ENCODE peak calls at places on chromosome 1, in eight cellular contexts. R is effector memory CD4-positive, alpha-beta T cell; L is heart left ventricle; M is dorsolateral prefrontal cortex; A is neural progenitor cell; H is lung; F is cardiac muscle cell; S is Peyer's patch. Y is an unnamed sample.

GRCh38 chr1:46603858-46604549 is at the start of gene MKNK1:
- DNase-seq in R (peak; percentile 97), L (peak; percentile 98), M (peak; percentile 92), A (peak; percentile 99), H (peak; percentile 97), F (peak; percentile 97), S (peak; percentile 99), Y (peak; percentile 65)

GRCh38 chr1:8597455-8597854 is 220.0 kb downstream of the RERE start:
- DNase-seq in R (no peak), L (no peak), M (no peak), A (no peak), H (no peak), F (no peak), S (no peak), Y (no peak)

GRCh38 chr1:244963231-244963826 is 99.0 kb upstream of the HNRNPU start:
- DNase-seq in R (no peak), L (no peak), M (no peak), A (no peak), H (no peak), F (no peak), S (no peak), Y (no peak)

GRCh38 chr1:167679714-167680113 is 42.1 kb upstream of the MPZL1 start:
- DNase-seq in R (no peak), L (no peak), M (no peak), A (no peak), H (no peak), F (no peak), S (no peak), Y (no peak)

GRCh38 chr1:2135425-2135824 is 59.1 kb downstream of the FAAP20 start:
- DNase-seq in R (no peak), L (peak; percentile 89), M (peak; percentile 60), A (peak; percentile 59), H (peak; percentile 80), F (peak; percentile 91), S (peak; percentile 68), Y (peak; percentile 30)

GRCh38 chr1:230195199-230195598 is 128.2 kb downstream of the GALNT2 start:
- DNase-seq in R (no peak), L (no peak), M (no peak), A (no peak), H (no peak), F (no peak), S (no peak), Y (no peak)

GRCh38 chr1:2001773-2002411 is 1.7 kb downstream of the CFAP74 start:
- DNase-seq in R (no peak), L (no peak), M (no peak), A (no peak), H (peak; percentile 45), F (no peak), S (no peak), Y (no peak)

GRCh38 chr1:3002349-3003038 is 18.8 kb upstream of the ACTRT2 start:
- DNase-seq in R (no peak), L (peak; percentile 8), M (no peak), A (no peak), H (no peak), F (no peak), S (peak; percentile 30), Y (no peak)

GRCh38 chr1:77948841-77949424 is 29.9 kb downstream of the FUBP1 start:
- DNase-seq in R (no peak), L (peak; percentile 29), M (no peak), A (peak; percentile 32), H (no peak), F (peak; percentile 41), S (no peak), Y (no peak)

GRCh38 chr1:153957744-153958110 is 685 bp downstream of the CRTC2 start:
- DNase-seq in R (no peak), L (no peak), M (no peak), A (no peak), H (no peak), F (no peak), S (peak; percentile 76), Y (no peak)

GRCh38 chr1:5856246-5856815 is 135.9 kb downstream of the NPHP4 start:
- DNase-seq in R (no peak), L (no peak), M (no peak), A (no peak), H (no peak), F (no peak), S (no peak), Y (no peak)

GRCh38 chr1:39901486-39902120 is at the start of gene MYCL:
- DNase-seq in R (peak; percentile 47), L (peak; percentile 74), M (peak; percentile 80), A (peak; percentile 95), H (peak; percentile 88), F (peak; percentile 88), S (peak; percentile 94), Y (peak; percentile 44)

GRCh38 chr1:39899611-39900538 is 1.8 kb downstream of the MYCL start:
- DNase-seq in R (no peak), L (no peak), M (no peak), A (no peak), H (no peak), F (no peak), S (peak; percentile 27), Y (no peak)

GRCh38 chr1:39900662-39901485 is 843 bp downstream of the MYCL start:
- DNase-seq in R (no peak), L (peak; percentile 35), M (peak; percentile 63), A (peak; percentile 60), H (no peak), F (peak; percentile 62), S (peak; percentile 58), Y (no peak)

GRCh38 chr1:39905142-39905541 is 3.4 kb upstream of the MYCL start:
- DNase-seq in R (no peak), L (no peak), M (no peak), A (no peak), H (no peak), F (no peak), S (no peak), Y (no peak)

GRCh38 chr1:39902121-39902807 is 547 bp upstream of the MYCL start:
- DNase-seq in R (peak; percentile 42), L (peak; percentile 61), M (peak; percentile 81), A (no peak), H (peak; percentile 84), F (peak; percentile 79), S (peak; percentile 92), Y (peak; percentile 31)
- H3K27ac ChIP-seq in R (no peak overlapping the region), L (no peak overlapping the region), M (no peak overlapping the region), A (no peak overlapping the region), H (peak overlapping the region; percentile 79), F (no peak overlapping the region), S (peak overlapping the region; percentile 14), Y (no peak overlapping the region)

GRCh38 chr1:204874274-204874673 is 3.6 kb downstream of the NFASC start:
- DNase-seq in R (no peak), L (no peak), M (no peak), A (no peak), H (no peak), F (no peak), S (no peak), Y (peak; percentile 53)

GRCh38 chr1:204872262-204872881 is 1.7 kb downstream of the NFASC start:
- DNase-seq in R (no peak), L (peak; percentile 48), M (no peak), A (no peak), H (no peak), F (no peak), S (no peak), Y (no peak)

GRCh38 chr1:204873714-204874113 is 3.1 kb downstream of the NFASC start:
- DNase-seq in R (no peak), L (no peak), M (no peak), A (no peak), H (no peak), F (no peak), S (no peak), Y (no peak)

GRCh38 chr1:204871405-204872037 is 859 bp downstream of the NFASC start:
- DNase-seq in R (no peak), L (no peak), M (no peak), A (no peak), H (no peak), F (no peak), S (no peak), Y (no peak)

GRCh38 chr1:204873176-204873575 is 2.5 kb downstream of the NFASC start:
- DNase-seq in R (no peak), L (no peak), M (no peak), A (no peak), H (no peak), F (no peak), S (no peak), Y (no peak)
- H3K27ac ChIP-seq in R (no peak overlapping the region), L (no peak overlapping the region), M (peak overlapping the region; percentile 88), A (no peak overlapping the region), H (no peak overlapping the region), F (no peak overlapping the region), S (peak overlapping the region; percentile 27), Y (peak overlapping the region; percentile 97)

GRCh38 chr1:91883470-91883869 is 2.5 kb downstream of the TGFBR3 start:
- DNase-seq in R (no peak), L (no peak), M (no peak), A (no peak), H (no peak), F (peak; percentile 23), S (no peak), Y (no peak)

GRCh38 chr1:91885716-91886506 is at the start of gene TGFBR3:
- DNase-seq in R (peak; percentile 70), L (peak; percentile 96), M (peak; percentile 89), A (peak; percentile 90), H (peak; percentile 89), F (peak; percentile 92), S (peak; percentile 90), Y (peak; percentile 76)

GRCh38 chr1:91881280-91881679 is 4.7 kb downstream of the TGFBR3 start:
- DNase-seq in R (no peak), L (no peak), M (no peak), A (no peak), H (no peak), F (no peak), S (no peak), Y (no peak)

GRCh38 chr1:91885331-91885715 is 628 bp downstream of the TGFBR3 start:
- DNase-seq in R (peak; percentile 10), L (peak; percentile 48), M (no peak), A (peak; percentile 40), H (peak; percentile 29), F (no peak), S (peak; percentile 61), Y (no peak)

DNA sequence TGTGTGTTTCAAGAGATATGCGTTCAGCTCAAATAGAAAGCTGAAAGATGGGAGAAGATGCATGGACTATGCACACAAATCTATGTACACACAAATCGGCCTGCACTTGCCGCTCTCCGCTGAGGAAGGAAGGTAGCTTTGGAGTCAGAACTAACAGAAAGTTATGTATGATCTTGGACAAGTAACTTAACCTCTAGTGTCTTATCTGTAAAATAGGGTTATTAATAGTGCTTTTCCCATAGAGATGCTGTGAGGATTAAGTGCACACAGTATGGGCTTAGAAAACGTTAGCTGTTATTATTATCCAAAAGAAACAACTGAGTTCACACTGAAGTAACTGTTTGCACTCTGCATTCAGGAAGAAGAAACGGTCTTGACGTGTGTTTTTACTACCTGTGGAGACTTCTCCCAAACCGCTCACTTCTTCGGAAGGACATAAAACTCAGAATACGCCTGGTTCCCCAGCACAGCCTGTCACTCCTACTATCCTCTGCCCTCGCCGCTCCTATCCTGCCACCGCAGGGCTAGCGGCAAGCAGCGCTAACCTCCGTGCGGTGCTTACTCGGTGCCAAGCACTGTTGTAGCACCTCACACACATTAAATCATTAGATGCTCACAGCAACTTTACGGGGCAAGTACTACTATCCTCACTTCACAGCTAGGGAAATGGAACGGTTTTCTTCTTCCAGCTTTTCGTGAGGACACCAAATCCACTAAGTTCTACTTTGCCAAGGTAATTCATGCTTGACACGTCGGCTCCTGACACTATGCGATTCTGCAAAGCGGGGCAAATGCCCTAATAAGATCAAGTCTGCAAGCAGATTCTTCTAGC is 1.3 kb downstream of the TGFBR3 start:
- DNase-seq in R (no peak), L (peak; percentile 36), M (peak; percentile 47), A (peak; percentile 59), H (no peak), F (peak; percentile 37), S (peak; percentile 58), Y (no peak)
- H3K27ac ChIP-seq in R (peak overlapping the region; percentile 64), L (peak overlapping the region; percentile 89), M (peak overlapping the region; percentile 82), A (no peak overlapping the region), H (peak overlapping the region; percentile 98), F (no peak overlapping the region), S (peak overlapping the region; percentile 84), Y (peak overlapping the region; percentile 66)

GRCh38 chr1:246577720-246578106 is 11.5 kb downstream of the CNST start:
- DNase-seq in R (no peak), L (no peak), M (no peak), A (no peak), H (no peak), F (no peak), S (no peak), Y (no peak)
- H3K27ac ChIP-seq in R (no peak overlapping the region), L (no peak overlapping the region), M (no peak overlapping the region), A (no peak overlapping the region), H (no peak overlapping the region), F (peak overlapping the region; percentile 43), S (no peak overlapping the region), Y (no peak overlapping the region)

Y was measured in substantia nigra.